ENCODE peak calls at places on chromosomes 1 and 21, in nine cellular contexts. S is HFF-Myc, A is neural progenitor cell, G is body of pancreas, Q is GM06990, N is tibial artery, D is AG04450, U is kidney epithelial cell, O is heart right ventricle. C is an unnamed sample.

GRCh38 chr1:78519446-78519845 is 28.7 kb downstream of the PTGFR start:
- DNase-seq in S (no peak), A (no peak), G (no peak), Q (no peak), N (no peak), D (peak; percentile 21), U (no peak), O (no peak), C (no peak)

GRCh38 chr1:18422076-18422777 is 58.5 kb upstream of the KLHDC7A start:
- DNase-seq in S (no peak), A (no peak), G (no peak), Q (no peak), N (no peak), D (no peak), U (no peak), O (no peak), C (no peak)

GRCh38 chr1:201023517-201023902 is at the start of gene KIF21B:
- DNase-seq in S (no peak), A (peak; percentile 96), G (peak; percentile 82), Q (peak; percentile 90), N (peak; percentile 81), D (no peak), U (no peak), O (peak; percentile 84), C (no peak)

GRCh38 chr1:21537932-21538630 is 28.9 kb downstream of the ALPL start:
- DNase-seq in S (no peak), A (no peak), G (peak; percentile 38), Q (no peak), N (no peak), D (no peak), U (no peak), O (peak; percentile 78), C (no peak)

GRCh38 chr1:96362623-96363022 is 359.0 kb upstream of the PTBP2 start:
- DNase-seq in S (peak; percentile 96), A (no peak), G (peak; percentile 2), Q (no peak), N (no peak), D (peak; percentile 94), U (peak; percentile 97), O (no peak), C (peak; percentile 81)

GRCh38 chr1:200838676-200839445 is 33.9 kb upstream of the GPR25 start:
- DNase-seq in S (no peak), A (no peak), G (no peak), Q (no peak), N (no peak), D (no peak), U (no peak), O (no peak), C (no peak)

GRCh38 chr1:209674957-209675566 is at the start of gene G0S2:
- DNase-seq in S (no peak), A (peak; percentile 67), G (peak; percentile 87), Q (peak; percentile 34), N (no peak), D (no peak), U (no peak), O (peak; percentile 86), C (no peak)

GRCh38 chr1:217029311-217030157 is 306.3 kb upstream of the ESRRG start:
- DNase-seq in S (peak; percentile 7), A (no peak), G (peak; percentile 84), Q (no peak), N (no peak), D (peak; percentile 44), U (peak; percentile 65), O (no peak), C (no peak)

GRCh38 chr1:227890451-227891222 is 57.1 kb downstream of the WNT9A start:
- DNase-seq in S (no peak), A (no peak), G (no peak), Q (no peak), N (peak; percentile 64), D (no peak), U (no peak), O (no peak), C (no peak)

GRCh38 chr1:61186753-61187152 is 104.4 kb downstream of the NFIA start:
- DNase-seq in S (no peak), A (no peak), G (no peak), Q (no peak), N (no peak), D (no peak), U (no peak), O (no peak), C (no peak)

GRCh38 chr1:171286032-171286705 is 27.8 kb upstream of the FMO4 start:
- DNase-seq in S (no peak), A (no peak), G (no peak), Q (no peak), N (no peak), D (no peak), U (peak; percentile 16), O (no peak), C (no peak)

GRCh38 chr1:167486090-167486824 is 32.1 kb downstream of the CD247 start:
- DNase-seq in S (no peak), A (no peak), G (peak; percentile 15), Q (no peak), N (no peak), D (no peak), U (no peak), O (no peak), C (no peak)

GRCh38 chr1:81549588-81550127 is 251.1 kb upstream of the ADGRL2 start:
- DNase-seq in S (peak; percentile 16), A (peak; percentile 52), G (peak; percentile 13), Q (no peak), N (no peak), D (peak; percentile 4), U (peak; percentile 14), O (no peak), C (peak; percentile 11)

GRCh38 chr1:172286629-172287076 is 133.8 kb upstream of the C1orf105 start:
- DNase-seq in S (peak; percentile 43), A (no peak), G (peak; percentile 65), Q (no peak), N (peak; percentile 67), D (peak; percentile 70), U (peak; percentile 68), O (no peak), C (peak; percentile 89)

GRCh38 chr21:21148009-21148408 is 149.8 kb downstream of the NCAM2 start:
- DNase-seq in S (no peak), A (no peak), G (no peak), Q (no peak), N (no peak), D (no peak), U (no peak), O (no peak), C (no peak)

GRCh38 chr1:9590201-9590600 is 1.5 kb downstream of the TMEM201 start:
- DNase-seq in S (no peak), A (no peak), G (no peak), Q (no peak), N (peak; percentile 58), D (no peak), U (no peak), O (no peak), C (no peak)

GRCh38 chr21:16541366-16541765 is 811.6 kb downstream of the USP25 start:
- DNase-seq in S (no peak), A (no peak), G (no peak), Q (no peak), N (no peak), D (no peak), U (no peak), O (no peak), C (no peak)

GRCh38 chr1:70434253-70434859 is 23.3 kb downstream of the CTH start:
- DNase-seq in S (no peak), A (no peak), G (no peak), Q (no peak), N (no peak), D (no peak), U (no peak), O (no peak), C (no peak)

GRCh38 chr1:70438529-70438928 is 27.5 kb downstream of the CTH start:
- DNase-seq in S (no peak), A (no peak), G (no peak), Q (no peak), N (no peak), D (no peak), U (no peak), O (no peak), C (no peak)

GRCh38 chr1:70440642-70441391 is 29.7 kb downstream of the CTH start:
- DNase-seq in S (no peak), A (no peak), G (peak; percentile 31), Q (no peak), N (no peak), D (no peak), U (peak; percentile 14), O (no peak), C (no peak)

GRCh38 chr1:70441392-70442035 is 30.4 kb downstream of the CTH start:
- DNase-seq in S (no peak), A (no peak), G (no peak), Q (no peak), N (no peak), D (no peak), U (no peak), O (no peak), C (no peak)

DNA sequence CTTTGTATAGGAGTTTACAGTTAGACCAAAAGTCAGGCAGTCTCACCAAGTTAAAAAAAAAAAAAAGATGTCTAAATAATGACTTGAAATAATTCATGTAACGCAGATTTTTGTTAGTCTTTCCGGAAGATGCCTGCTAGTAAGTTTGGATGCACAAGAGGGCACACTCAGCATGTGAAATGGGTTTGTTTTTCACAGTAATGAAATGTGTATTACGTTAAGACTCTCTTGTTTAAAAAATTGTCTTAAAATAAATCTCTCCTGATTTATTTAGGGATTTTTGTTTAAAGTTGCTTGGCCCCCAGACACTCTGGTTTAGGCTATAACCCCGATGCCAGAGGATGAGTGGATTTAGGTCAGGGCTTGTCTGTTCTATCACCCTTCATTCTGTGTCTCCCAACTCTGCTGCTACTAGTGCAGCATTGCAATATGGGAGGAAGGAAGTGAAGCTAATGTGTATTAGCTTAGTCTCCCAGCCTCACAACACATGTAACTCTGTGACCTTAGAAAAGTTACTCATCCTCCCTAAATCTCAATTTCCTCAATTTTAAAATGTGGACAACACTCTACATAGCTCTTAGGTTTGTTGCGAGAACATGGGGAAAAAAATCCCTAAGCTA is 25.7 kb downstream of the CTH start:
- DNase-seq in S (no peak), A (no peak), G (no peak), Q (no peak), N (no peak), D (no peak), U (no peak), O (no peak), C (peak; percentile 5)
- TF ChIP-seq CTCF in S (peak; percentile 45), A (no peak), G (no peak), Q (peak; percentile 2), N (no peak), D (peak; percentile 58), U (peak; percentile 10), O (peak; percentile 47), C (peak; percentile 67)

GRCh38 chr1:184379111-184379752 is 7.6 kb upstream of the C1orf21 start:
- DNase-seq in S (no peak), A (no peak), G (no peak), Q (no peak), N (no peak), D (no peak), U (no peak), O (no peak), C (no peak)
- TF ChIP-seq CTCF in S (peak; percentile 29), A (peak; percentile 30), G (no peak), Q (peak; percentile 35), N (no peak), D (peak; percentile 5), U (peak; percentile 14), O (peak; percentile 19), C (peak; percentile 4)

GRCh38 chr1:6357243-6357929 is 36.2 kb downstream of the ACOT7 start:
- DNase-seq in S (no peak), A (peak; percentile 35), G (no peak), Q (no peak), N (no peak), D (no peak), U (no peak), O (no peak), C (no peak)
- TF ChIP-seq CTCF in S (peak; percentile 27), A (peak; percentile 51), G (no peak), Q (peak; percentile 63), N (no peak), D (peak; percentile 2), U (peak; percentile 37), O (peak; percentile 17), C (no peak)

GRCh38 chr21:34762761-34763160 is 94.0 kb downstream of the CLIC6 start:
- DNase-seq in S (peak; percentile 21), A (no peak), G (no peak), Q (no peak), N (no peak), D (peak; percentile 52), U (no peak), O (no peak), C (no peak)
- TF ChIP-seq CTCF in S (peak; percentile 10), A (no peak), G (no peak), Q (no peak), N (no peak), D (peak; percentile 33), U (no peak), O (no peak), C (no peak)

C was measured in AG09319.